ENCODE peak calls at places on chromosomes 7 and 10, in five cellular contexts. Z, P, D, O and X are unnamed samples. For H3K4me1, the result is how much of the 10 kb centered on the place peaks cover.

GRCh38 chr10:20271490-20271889 is 455.3 kb downstream of the PLXDC2 start:
- DNase-seq in D (no peak), P (no peak), O (no peak), Z (no peak), X (no peak)

GRCh38 chr7:19557726-19558470 is 150.9 kb downstream of the POLR1F start:
- DNase-seq in O (no peak), Z (no peak), D (no peak), P (no peak), X (no peak)

GRCh38 chr10:96090463-96090800 is 39.7 kb upstream of the ZNF518A start:
- DNase-seq in D (no peak), Z (no peak), O (no peak), P (peak), X (no peak)

GRCh38 chr10:31456463-31456862 is 137.4 kb downstream of the ZEB1 start:
- DNase-seq in Z (no peak), O (no peak), P (no peak), D (no peak), X (no peak)

GRCh38 chr10:75399461-75400162 is 2.0 kb downstream of the ZNF503 start:
- DNase-seq in D (peak), O (peak), P (peak), Z (peak), X (peak)

GRCh38 chr7:87328281-87328680 is 17.2 kb upstream of the CROT start:
- DNase-seq in Z (no peak), O (no peak), P (no peak), D (no peak), X (no peak)

GRCh38 chr10:76082232-76082631 is 650.8 kb downstream of the LRMDA start:
- DNase-seq in Z (no peak), D (no peak), O (peak), P (peak), X (no peak)

GRCh38 chr10:1057106-1057657 is 997 bp downstream of the WDR37 start:
- DNase-seq in D (no peak), O (peak), P (no peak), Z (no peak), X (no peak)

GRCh38 chr7:30453016-30453415 is 25.6 kb downstream of the NOD1 start:
- DNase-seq in D (no peak), O (no peak), Z (no peak), P (no peak), X (no peak)

DNA sequence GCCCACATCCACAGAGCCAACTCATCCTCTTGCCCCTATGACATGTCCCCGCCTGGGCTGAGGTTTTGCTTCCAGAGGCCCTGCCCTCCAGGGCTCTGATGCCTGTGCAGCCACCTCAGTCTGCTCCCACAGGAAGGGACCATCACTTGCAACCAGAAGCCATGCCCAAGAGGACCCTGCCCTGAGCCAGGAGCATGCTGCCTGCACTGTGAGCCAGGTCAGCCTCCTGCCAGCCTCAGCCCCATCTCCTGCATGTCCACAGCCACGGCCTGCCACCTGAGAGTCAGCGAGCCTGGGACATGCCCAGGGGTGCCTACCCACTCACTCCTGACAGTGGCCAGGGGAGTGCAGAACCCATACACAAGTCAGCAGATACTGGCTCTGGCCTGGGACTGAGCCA is 6.6 kb upstream of the KCP start:
- DNase-seq in O (no peak), P (no peak), D (no peak), Z (no peak), X (no peak)
- H3K4me1 ChIP-seq in O (under half), P (under half), D (under half), Z (under half), X (under half)

DNA sequence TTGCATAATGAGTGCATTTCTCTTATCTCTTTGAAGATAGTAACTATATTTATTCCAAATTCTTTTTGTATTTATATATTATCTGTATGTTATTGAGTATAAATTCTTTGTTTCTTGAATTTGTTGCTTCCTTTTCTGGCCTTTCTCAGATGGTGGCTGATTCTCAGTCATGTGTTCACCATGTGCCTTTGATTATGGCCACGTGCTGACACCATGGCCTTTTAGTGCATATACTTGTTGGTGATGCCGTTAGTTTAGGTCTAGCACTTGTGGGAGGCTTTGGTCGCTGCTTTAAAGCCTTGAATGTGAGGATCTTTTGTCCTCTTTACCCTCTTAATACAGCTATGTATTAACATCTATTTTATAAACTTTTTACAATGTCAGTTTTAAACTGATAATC is 130.1 kb downstream of the GNAI1 start:
- DNase-seq in P (no peak), D (no peak), O (no peak), Z (no peak), X (no peak)
- H3K4me3 ChIP-seq in P (no peak), D (no peak), O (no peak), Z (no peak), X (no peak)

GRCh38 chr7:100544949-100545635 is 6.1 kb downstream of the AGFG2 start:
- DNase-seq in P (no peak), O (peak), Z (no peak), D (peak), X (no peak)

GRCh38 chr7:100546868-100547800 is 8.1 kb downstream of the AGFG2 start:
- DNase-seq in O (no peak), D (no peak), P (peak), Z (no peak), X (no peak)

GRCh38 chr7:100544386-100544785 is 5.4 kb downstream of the AGFG2 start:
- DNase-seq in P (no peak), O (no peak), D (no peak), Z (no peak), X (no peak)

GRCh38 chr7:100546129-100546867 is 7.3 kb downstream of the AGFG2 start:
- DNase-seq in D (peak), Z (no peak), P (peak), O (peak), X (no peak)

DNA sequence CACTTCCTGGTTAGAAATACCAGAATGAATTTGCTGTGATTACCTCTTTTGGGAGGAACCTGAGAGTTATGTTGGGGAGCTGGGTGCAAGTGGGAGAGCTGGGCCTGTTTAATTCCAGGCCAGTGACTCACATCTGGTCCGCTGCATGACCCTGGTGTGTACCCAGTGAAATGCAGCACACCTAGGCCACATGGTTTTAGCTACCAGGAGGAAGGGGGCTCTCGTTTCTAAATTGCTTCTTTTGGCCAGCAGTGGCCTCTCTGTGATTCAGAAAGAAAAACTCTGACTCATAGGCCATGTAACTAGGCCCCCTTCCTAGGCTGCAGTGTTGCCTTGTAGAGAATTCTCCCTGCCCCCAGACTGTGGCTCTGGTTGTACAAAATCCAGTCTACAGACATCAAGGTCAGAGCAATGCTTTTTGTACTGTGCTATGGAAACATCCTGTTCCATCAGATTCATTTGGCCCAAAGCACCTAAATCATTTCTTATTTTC is 6.7 kb downstream of the AGFG2 start:
- DNase-seq in D (no peak), O (peak), Z (no peak), P (peak), X (no peak)
- H3K4me1 ChIP-seq in D (half or more), O (under half), Z (under half), P (half or more), X (under half)

DNA sequence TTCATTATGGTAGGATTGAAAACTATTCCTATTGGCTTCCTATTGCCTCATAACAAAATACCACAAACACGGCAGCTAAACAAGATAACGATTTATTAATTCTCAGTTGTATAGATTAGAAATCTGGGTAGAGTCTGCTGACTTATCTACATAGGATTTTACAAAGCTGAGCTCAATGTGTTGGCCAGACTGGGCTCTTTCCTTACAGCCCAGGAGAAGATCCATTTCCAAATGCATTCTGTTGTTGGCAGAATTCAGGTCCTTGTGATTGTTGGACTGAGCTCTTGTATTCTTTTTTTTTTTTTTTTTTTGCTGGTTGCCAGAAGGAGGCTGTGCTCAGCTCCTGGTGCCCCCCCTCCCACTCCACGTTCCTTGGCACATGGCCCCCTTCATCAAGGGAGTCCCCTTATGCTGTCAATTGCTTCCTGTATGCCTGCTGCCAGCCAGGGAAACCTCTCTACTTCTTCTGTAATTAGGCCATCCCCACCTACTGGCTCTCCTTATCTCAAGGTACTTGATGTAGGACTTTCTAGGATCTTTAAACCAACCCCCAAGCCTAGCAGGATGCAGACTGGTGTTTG is 518.1 kb upstream of the AKR1E2 start:
- DNase-seq in D (no peak), O (no peak), Z (no peak), P (no peak), X (peak)
- H3K4me3 ChIP-seq in D (no peak), O (no peak), Z (no peak), P (no peak), X (no peak)

GRCh38 chr7:4703532-4703931 is 21.4 kb downstream of the FOXK1 start:
- DNase-seq in D (no peak), P (no peak), Z (no peak), O (no peak), X (no peak)
- H3K4me1 ChIP-seq in D (half or more), P (under half), Z (under half), O (under half), X (under half)

GRCh38 chr10:125123363-125124113 is 36.8 kb downstream of the CTBP2 start:
- DNase-seq in P (peak), O (peak), Z (peak), D (peak), X (peak)

GRCh38 chr10:125125951-125126735 is 34.2 kb downstream of the CTBP2 start:
- DNase-seq in D (no peak), Z (peak), O (no peak), P (no peak), X (no peak)

GRCh38 chr10:125124907-125125306 is 35.5 kb downstream of the CTBP2 start:
- DNase-seq in O (peak), P (no peak), D (no peak), Z (peak), X (no peak)

GRCh38 chr10:125122566-125122965 is 37.8 kb downstream of the CTBP2 start:
- DNase-seq in O (no peak), D (no peak), Z (peak), P (no peak), X (no peak)

DNA sequence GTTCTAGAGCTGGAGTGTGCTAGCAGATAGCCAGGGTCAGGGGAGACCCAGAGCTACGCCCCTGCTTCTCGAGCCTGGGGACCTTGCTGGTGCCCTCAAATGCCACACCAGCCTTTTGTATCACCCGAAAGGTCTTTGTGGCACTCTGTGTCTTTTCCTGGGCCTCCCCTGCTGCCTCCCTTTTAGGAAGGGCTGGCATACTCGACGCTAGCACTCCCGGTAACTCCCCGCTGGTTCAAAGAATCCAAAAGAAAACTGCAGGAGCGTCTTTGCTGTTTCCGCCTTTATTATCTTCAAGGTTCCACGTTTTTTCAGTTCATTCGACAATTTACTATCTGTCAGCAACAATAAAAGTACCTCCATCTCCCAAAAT is 36.3 kb downstream of the CTBP2 start:
- DNase-seq in D (no peak), O (no peak), Z (no peak), P (no peak), X (no peak)
- H3K4me3 ChIP-seq in D (peak), O (no peak), Z (no peak), P (no peak), X (no peak)

GRCh38 chr7:142487124-142487523 is 229.3 kb upstream of the PRSS58 start:
- DNase-seq in Z (no peak), P (no peak), O (no peak), D (no peak), X (no peak)
- H3K4me1 ChIP-seq in Z (under half), P (under half), O (under half), D (under half), X (under half)

GRCh38 chr7:106065560-106066500 is 46.3 kb downstream of the SYPL1 start:
- DNase-seq in Z (no peak), O (peak), P (peak), D (peak), X (no peak)

GRCh38 chr7:106064329-106064728 is 47.8 kb downstream of the SYPL1 start:
- DNase-seq in O (no peak), D (no peak), P (no peak), Z (no peak), X (peak)

GRCh38 chr7:106063692-106064091 is 48.4 kb downstream of the SYPL1 start:
- DNase-seq in O (no peak), D (no peak), P (no peak), Z (no peak), X (no peak)

GRCh38 chr7:106063039-106063438 is 49.1 kb downstream of the SYPL1 start:
- DNase-seq in O (peak), Z (no peak), D (no peak), P (no peak), X (no peak)

GRCh38 chr7:106064836-106065559 is 47.1 kb downstream of the SYPL1 start:
- DNase-seq in P (peak), D (peak), O (peak), Z (peak), X (peak)
- H3K4me3 ChIP-seq in P (peak), D (peak), O (no peak), Z (no peak), X (peak)